ENCODE peak calls at places on chromosomes 2 and 18, in five cellular contexts. U, M, N, R and J are unnamed samples.

GRCh38 chr18:44789704-44790103 is 109.0 kb downstream of the SETBP1 start:
- DNase-seq in U (peak), M (no peak), N (peak), R (no peak), J (no peak)

GRCh38 chr2:73013941-73014340 is 57.6 kb downstream of the SFXN5 start:
- DNase-seq in U (no peak), M (no peak), N (peak), R (no peak), J (no peak)

GRCh38 chr2:58428286-58428552 is 187.1 kb upstream of the FANCL start:
- DNase-seq in U (peak), M (peak), N (peak), R (no peak), J (no peak)

GRCh38 chr2:54599914-54600313 is 123.5 kb upstream of the EML6 start:
- DNase-seq in U (no peak), M (no peak), N (peak), R (peak), J (no peak)

GRCh38 chr2:20356042-20356441 is 5.4 kb upstream of the PUM2 start:
- DNase-seq in U (no peak), M (no peak), N (peak), R (no peak), J (no peak)

GRCh38 chr2:20150110-20150706 is 74.7 kb downstream of the SDC1 start:
- DNase-seq in U (no peak), M (no peak), N (no peak), R (no peak), J (no peak)

GRCh38 chr2:102061962-102062795 is 70.4 kb downstream of the IL1R2 start:
- DNase-seq in U (no peak), M (no peak), N (peak), R (no peak), J (no peak)

GRCh38 chr18:63322908-63323634 is 3.5 kb upstream of the BCL2 start:
- DNase-seq in U (peak), M (peak), N (peak), R (peak), J (peak)

GRCh38 chr2:35365859-35366258 is 989.7 kb upstream of the CRIM1 start:
- DNase-seq in U (no peak), M (no peak), N (peak), R (no peak), J (no peak)

GRCh38 chr2:27960237-27960912 is 69.8 kb downstream of the BABAM2 start:
- DNase-seq in U (no peak), M (no peak), N (peak), R (no peak), J (no peak)

GRCh38 chr2:203451011-203451410 is 84.1 kb downstream of the RAPH1 start:
- DNase-seq in U (no peak), M (no peak), N (peak), R (no peak), J (no peak)

GRCh38 chr2:64327510-64328414 is 126.2 kb upstream of the LGALSL start:
- DNase-seq in U (peak), M (peak), N (peak), R (no peak), J (no peak)

GRCh38 chr18:58682429-58683069 is 11.3 kb downstream of the MALT1 start:
- DNase-seq in U (no peak), M (no peak), N (peak), R (no peak), J (peak)

GRCh38 chr2:51662187-51662586 is 630.3 kb upstream of the NRXN1 start:
- DNase-seq in U (no peak), M (peak), N (no peak), R (no peak), J (no peak)

GRCh38 chr2:18244840-18245239 is 315.6 kb downstream of the RDH14 start:
- DNase-seq in U (no peak), M (peak), N (no peak), R (no peak), J (no peak)

GRCh38 chr18:63314062-63314790 is 5.3 kb downstream of the BCL2 start:
- DNase-seq in U (no peak), M (no peak), N (no peak), R (no peak), J (no peak)

GRCh38 chr2:30267161-30267568 is 35.8 kb downstream of the LBH start:
- DNase-seq in U (no peak), M (peak), N (no peak), R (peak), J (no peak)

GRCh38 chr18:35436076-35436649 is 59.0 kb upstream of the ZNF396 start:
- DNase-seq in U (no peak), M (no peak), N (no peak), R (no peak), J (no peak)

GRCh38 chr2:37344453-37345361 is at the start of gene QPCT:
- DNase-seq in U (no peak), M (peak), N (peak), R (peak), J (no peak)

GRCh38 chr2:26617259-26618083 is 23.7 kb downstream of the CIB4 start:
- DNase-seq in U (peak), M (no peak), N (no peak), R (no peak), J (no peak)

GRCh38 chr2:55157474-55157884 is 74.6 kb downstream of the CLHC1 start:
- DNase-seq in U (no peak), M (no peak), N (peak), R (peak), J (no peak)

GRCh38 chr18:31684279-31685096 is at the start of gene B4GALT6:
- DNase-seq in U (peak), M (peak), N (peak), R (peak), J (no peak)

GRCh38 chr18:70334728-70335329 is 46.0 kb downstream of the SOCS6 start:
- DNase-seq in U (no peak), M (no peak), N (peak), R (no peak), J (no peak)

GRCh38 chr2:201647431-201647830 is 4.1 kb upstream of the TMEM237 start:
- DNase-seq in U (no peak), M (no peak), N (no peak), R (no peak), J (no peak)

GRCh38 chr2:219221956-219222518 is 3.3 kb upstream of the ABCB6 start:
- DNase-seq in U (no peak), M (no peak), N (no peak), R (no peak), J (no peak)

GRCh38 chr2:222900354-222900753 is 39.5 kb downstream of the ACSL3 start:
- DNase-seq in U (no peak), M (no peak), N (peak), R (no peak), J (no peak)

GRCh38 chr2:131041402-131042160 is 51.7 kb downstream of the FAM168B start:
- DNase-seq in U (no peak), M (no peak), N (no peak), R (no peak), J (no peak)

GRCh38 chr2:63614448-63614968 is 25.7 kb downstream of the MDH1 start:
- DNase-seq in U (peak), M (peak), N (peak), R (no peak), J (peak)

GRCh38 chr2:235141411-235142128 is 189.8 kb downstream of the SH3BP4 start:
- DNase-seq in U (no peak), M (no peak), N (no peak), R (no peak), J (no peak)

GRCh38 chr18:63336366-63337099 is 17.0 kb upstream of the BCL2 start:
- DNase-seq in U (no peak), M (no peak), N (peak), R (no peak), J (peak)

GRCh38 chr18:36372902-36373301 is 75.4 kb downstream of the FHOD3 start:
- DNase-seq in U (no peak), M (no peak), N (peak), R (no peak), J (no peak)

GRCh38 chr2:68506170-68506569 is 38.8 kb downstream of the APLF start:
- DNase-seq in U (no peak), M (no peak), N (no peak), R (peak), J (no peak)

GRCh38 chr2:64554117-64554516 is 30.0 kb downstream of the AFTPH start:
- DNase-seq in U (no peak), M (no peak), N (no peak), R (no peak), J (no peak)

GRCh38 chr2:222945887-222946286 is 85.1 kb downstream of the ACSL3 start:
- DNase-seq in U (peak), M (peak), N (no peak), R (no peak), J (no peak)

GRCh38 chr18:23580677-23581367 is 5.5 kb downstream of the NPC1 start:
- DNase-seq in U (no peak), M (no peak), N (peak), R (no peak), J (no peak)

GRCh38 chr18:76981388-76981968 is 151.1 kb downstream of the MBP start:
- DNase-seq in U (no peak), M (no peak), N (no peak), R (no peak), J (no peak)

GRCh38 chr2:142180820-142181533 is 50.2 kb upstream of the LRP1B start:
- DNase-seq in U (peak), M (peak), N (peak), R (peak), J (peak)

DNA sequence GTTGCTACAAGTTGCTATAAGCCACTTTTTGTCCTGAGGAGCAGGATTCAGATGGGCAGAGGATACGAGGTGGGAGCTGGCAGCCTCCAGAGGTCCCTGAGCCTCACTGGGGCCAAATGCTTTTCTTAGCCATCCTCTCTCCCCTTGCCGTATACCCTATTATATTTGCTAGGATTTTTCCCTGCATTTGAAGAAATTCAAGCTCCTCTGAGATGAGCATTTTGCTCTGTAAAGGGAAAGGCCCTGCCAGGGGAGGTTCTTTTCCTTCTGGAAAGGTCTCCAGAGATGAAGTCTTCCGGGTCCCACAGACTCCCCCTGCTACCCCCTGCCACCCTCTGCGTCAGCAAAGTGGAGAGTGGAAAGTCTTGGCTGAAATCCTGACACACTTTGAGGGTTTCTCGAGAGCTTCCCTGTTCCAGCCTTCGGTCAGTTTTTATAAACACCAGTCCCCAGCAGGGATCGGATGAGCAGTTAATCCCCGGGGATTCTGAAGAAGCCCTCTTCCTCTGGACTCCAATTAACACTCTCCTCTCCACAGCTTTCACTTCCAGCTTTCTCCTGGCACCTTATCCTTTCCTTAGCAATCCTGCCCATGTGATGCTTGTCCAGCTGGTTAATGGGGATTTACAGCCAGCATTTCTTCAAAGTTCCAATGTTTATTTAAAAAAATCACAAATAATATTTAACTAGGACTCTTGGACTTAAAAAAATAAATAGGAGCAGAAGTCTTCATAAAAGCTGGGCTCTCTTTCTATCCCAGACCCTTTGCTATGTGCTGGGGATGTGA is 13.1 kb downstream of the CYRIA start:
- DNase-seq in U (no peak), M (no peak), N (no peak), R (no peak), J (no peak)
- H2AFZ ChIP-seq in U (peak), M (no peak), N (peak), R (no peak), J (no peak)

GRCh38 chr2:138121769-138122661 is 157.7 kb downstream of the HNMT start:
- DNase-seq in U (no peak), M (no peak), N (no peak), R (peak), J (no peak)
- H2AFZ ChIP-seq in U (no peak), M (no peak), N (no peak), R (no peak), J (no peak)

DNA sequence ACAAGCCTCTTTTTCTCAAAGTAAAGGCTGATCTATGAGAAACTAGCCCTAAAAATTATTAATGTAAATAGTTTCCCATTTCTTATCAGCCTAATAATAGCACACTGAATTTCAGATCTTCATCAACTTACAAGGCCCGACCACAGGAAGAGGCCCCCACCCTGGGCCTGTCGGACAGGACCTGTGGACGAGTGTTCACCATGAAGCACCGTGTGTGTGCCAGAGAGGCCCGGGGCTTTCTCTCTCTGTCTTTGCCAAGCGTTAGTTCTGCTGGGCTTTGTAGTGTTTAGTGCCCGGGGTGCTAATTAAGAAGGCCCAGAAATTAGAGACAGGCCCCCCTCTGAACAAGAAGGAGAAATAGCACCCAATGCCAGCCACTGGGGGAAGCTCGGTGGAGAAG is 265.7 kb downstream of the TWIST2 start:
- DNase-seq in U (no peak), M (no peak), N (no peak), R (no peak), J (no peak)
- H2AFZ ChIP-seq in U (no peak), M (no peak), N (no peak), R (no peak), J (no peak)

DNA sequence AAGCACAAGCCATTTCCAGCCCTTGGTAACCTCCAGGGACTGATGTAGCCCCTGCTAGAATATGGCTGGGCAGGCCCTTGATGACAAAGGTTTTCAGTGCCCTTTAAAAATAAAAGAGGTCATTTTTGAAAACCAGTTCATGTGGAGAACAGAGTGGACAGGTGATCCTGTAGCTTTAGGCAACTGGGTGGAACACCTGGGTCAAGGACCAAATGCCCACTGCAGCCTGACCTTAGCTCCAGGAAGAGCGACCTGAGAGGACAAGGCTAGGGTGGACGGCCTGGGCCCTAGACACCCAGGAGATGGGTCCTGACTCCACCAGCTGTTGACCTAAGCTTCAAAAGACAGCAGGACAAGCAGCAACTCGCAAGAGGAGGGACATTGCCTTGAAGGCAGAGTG is 116.6 kb downstream of the LIPG start:
- DNase-seq in U (no peak), M (no peak), N (no peak), R (no peak), J (no peak)
- H2AFZ ChIP-seq in U (no peak), M (no peak), N (no peak), R (no peak), J (no peak)